ENCODE peak calls at places on chromosomes 3 and 15, in ten cellular contexts. One of them, this sample, is unnamed.

GRCh38 chr3:128313181-128313725 is 153.4 kb downstream of the DNAJB8 start:
- DNase-seq in pancreas: no peak
- DNase-seq in upper lobe of right lung: no peak
- DNase-seq in cardiac fibroblast: no peak
- DNase-seq in stomach: no peak
- DNase-seq in fibroblast of mammary gland: no peak
- DNase-seq in tibial nerve: no peak
- DNase-seq in esophagus squamous epithelium: no peak
- DNase-seq in IMR-90: no peak
- DNase-seq in dorsolateral prefrontal cortex: no peak
- DNase-seq in this sample: no peak

GRCh38 chr3:155169221-155169620 is 89.1 kb downstream of the MME start:
- DNase-seq in esophagus squamous epithelium: no peak
- DNase-seq in upper lobe of right lung: no peak
- DNase-seq in stomach: no peak
- DNase-seq in IMR-90: no peak
- DNase-seq in dorsolateral prefrontal cortex: no peak
- DNase-seq in fibroblast of mammary gland: no peak
- DNase-seq in tibial nerve: no peak
- DNase-seq in cardiac fibroblast: no peak
- DNase-seq in pancreas: no peak
- DNase-seq in this sample: no peak

GRCh38 chr3:34212671-34213070 is 414.2 kb downstream of the PDCD6IP start:
- DNase-seq in upper lobe of right lung: no peak
- DNase-seq in IMR-90: peak
- DNase-seq in dorsolateral prefrontal cortex: no peak
- DNase-seq in esophagus squamous epithelium: no peak
- DNase-seq in pancreas: no peak
- DNase-seq in cardiac fibroblast: peak
- DNase-seq in stomach: peak
- DNase-seq in tibial nerve: peak
- DNase-seq in fibroblast of mammary gland: peak
- DNase-seq in this sample: no peak

GRCh38 chr3:59856921-59857320 is 807.1 kb upstream of the CFAP20DC start:
- DNase-seq in tibial nerve: no peak
- DNase-seq in IMR-90: no peak
- DNase-seq in stomach: no peak
- DNase-seq in upper lobe of right lung: no peak
- DNase-seq in esophagus squamous epithelium: no peak
- DNase-seq in dorsolateral prefrontal cortex: no peak
- DNase-seq in pancreas: no peak
- DNase-seq in fibroblast of mammary gland: no peak
- DNase-seq in cardiac fibroblast: no peak
- DNase-seq in this sample: no peak

GRCh38 chr15:74957301-74958035 is 896 bp upstream of the RPP25 start:
- DNase-seq in cardiac fibroblast: peak
- DNase-seq in fibroblast of mammary gland: peak
- DNase-seq in tibial nerve: no peak
- DNase-seq in pancreas: peak
- DNase-seq in dorsolateral prefrontal cortex: no peak
- DNase-seq in stomach: no peak
- DNase-seq in IMR-90: no peak
- DNase-seq in esophagus squamous epithelium: no peak
- DNase-seq in upper lobe of right lung: peak
- DNase-seq in this sample: no peak

GRCh38 chr3:194065119-194065392 is 70.9 kb upstream of the HES1 start:
- DNase-seq in dorsolateral prefrontal cortex: no peak
- DNase-seq in IMR-90: no peak
- DNase-seq in esophagus squamous epithelium: no peak
- DNase-seq in upper lobe of right lung: no peak
- DNase-seq in stomach: no peak
- DNase-seq in pancreas: no peak
- DNase-seq in fibroblast of mammary gland: no peak
- DNase-seq in tibial nerve: no peak
- DNase-seq in cardiac fibroblast: no peak
- DNase-seq in this sample: no peak

GRCh38 chr15:61036121-61036520 is 193.0 kb downstream of the RORA start:
- DNase-seq in pancreas: no peak
- DNase-seq in stomach: no peak
- DNase-seq in fibroblast of mammary gland: no peak
- DNase-seq in upper lobe of right lung: no peak
- DNase-seq in IMR-90: no peak
- DNase-seq in dorsolateral prefrontal cortex: no peak
- DNase-seq in cardiac fibroblast: no peak
- DNase-seq in esophagus squamous epithelium: no peak
- DNase-seq in tibial nerve: no peak
- DNase-seq in this sample: no peak

GRCh38 chr15:78063966-78064365 is 13.5 kb downstream of the TBC1D2B start:
- DNase-seq in fibroblast of mammary gland: peak
- DNase-seq in pancreas: no peak
- DNase-seq in cardiac fibroblast: peak
- DNase-seq in upper lobe of right lung: no peak
- DNase-seq in stomach: no peak
- DNase-seq in tibial nerve: no peak
- DNase-seq in IMR-90: peak
- DNase-seq in esophagus squamous epithelium: no peak
- DNase-seq in dorsolateral prefrontal cortex: no peak
- DNase-seq in this sample: no peak

GRCh38 chr15:51492528-51492927 is 130.0 kb downstream of the DMXL2 start:
- DNase-seq in esophagus squamous epithelium: no peak
- DNase-seq in upper lobe of right lung: no peak
- DNase-seq in cardiac fibroblast: no peak
- DNase-seq in tibial nerve: no peak
- DNase-seq in dorsolateral prefrontal cortex: no peak
- DNase-seq in IMR-90: no peak
- DNase-seq in fibroblast of mammary gland: no peak
- DNase-seq in stomach: no peak
- DNase-seq in pancreas: no peak
- DNase-seq in this sample: no peak

GRCh38 chr3:196942915-196943277 is 568 bp upstream of the NCBP2 start:
- DNase-seq in tibial nerve: no peak
- DNase-seq in IMR-90: no peak
- DNase-seq in esophagus squamous epithelium: no peak
- DNase-seq in stomach: no peak
- DNase-seq in cardiac fibroblast: peak
- DNase-seq in upper lobe of right lung: peak
- DNase-seq in dorsolateral prefrontal cortex: no peak
- DNase-seq in fibroblast of mammary gland: peak
- DNase-seq in pancreas: no peak
- DNase-seq in this sample: no peak

GRCh38 chr15:64532921-64533320 is 72.5 kb downstream of the ZNF609 start:
- DNase-seq in IMR-90: no peak
- DNase-seq in cardiac fibroblast: no peak
- DNase-seq in stomach: no peak
- DNase-seq in dorsolateral prefrontal cortex: no peak
- DNase-seq in esophagus squamous epithelium: no peak
- DNase-seq in pancreas: no peak
- DNase-seq in fibroblast of mammary gland: peak
- DNase-seq in upper lobe of right lung: peak
- DNase-seq in tibial nerve: no peak
- DNase-seq in this sample: no peak

GRCh38 chr3:33299395-33300081 is 22.3 kb downstream of the FBXL2 start:
- DNase-seq in esophagus squamous epithelium: no peak
- DNase-seq in upper lobe of right lung: no peak
- DNase-seq in dorsolateral prefrontal cortex: no peak
- DNase-seq in stomach: no peak
- DNase-seq in pancreas: no peak
- DNase-seq in fibroblast of mammary gland: peak
- DNase-seq in IMR-90: peak
- DNase-seq in tibial nerve: no peak
- DNase-seq in cardiac fibroblast: peak
- DNase-seq in this sample: no peak

GRCh38 chr3:169052465-169053302 is 610.8 kb downstream of the MECOM start:
- DNase-seq in fibroblast of mammary gland: peak
- DNase-seq in IMR-90: peak
- DNase-seq in cardiac fibroblast: no peak
- DNase-seq in esophagus squamous epithelium: no peak
- DNase-seq in upper lobe of right lung: no peak
- DNase-seq in pancreas: no peak
- DNase-seq in tibial nerve: no peak
- DNase-seq in stomach: no peak
- DNase-seq in dorsolateral prefrontal cortex: no peak
- DNase-seq in this sample: no peak

GRCh38 chr3:138898301-138898700 is 48.6 kb downstream of the FOXL2 start:
- DNase-seq in upper lobe of right lung: no peak
- DNase-seq in cardiac fibroblast: peak
- DNase-seq in dorsolateral prefrontal cortex: no peak
- DNase-seq in esophagus squamous epithelium: no peak
- DNase-seq in IMR-90: peak
- DNase-seq in fibroblast of mammary gland: peak
- DNase-seq in stomach: no peak
- DNase-seq in tibial nerve: no peak
- DNase-seq in pancreas: no peak
- DNase-seq in this sample: no peak

GRCh38 chr15:82823049-82823448 is 13.6 kb downstream of the WHAMM start:
- DNase-seq in IMR-90: no peak
- DNase-seq in stomach: no peak
- DNase-seq in fibroblast of mammary gland: no peak
- DNase-seq in cardiac fibroblast: no peak
- DNase-seq in dorsolateral prefrontal cortex: no peak
- DNase-seq in tibial nerve: no peak
- DNase-seq in pancreas: no peak
- DNase-seq in esophagus squamous epithelium: no peak
- DNase-seq in upper lobe of right lung: no peak
- DNase-seq in this sample: no peak

GRCh38 chr3:112829031-112829430 is 17.6 kb downstream of the CD200R1L start:
- DNase-seq in dorsolateral prefrontal cortex: no peak
- DNase-seq in upper lobe of right lung: no peak
- DNase-seq in IMR-90: no peak
- DNase-seq in stomach: no peak
- DNase-seq in esophagus squamous epithelium: no peak
- DNase-seq in pancreas: no peak
- DNase-seq in cardiac fibroblast: no peak
- DNase-seq in tibial nerve: no peak
- DNase-seq in fibroblast of mammary gland: no peak
- DNase-seq in this sample: no peak

DNA sequence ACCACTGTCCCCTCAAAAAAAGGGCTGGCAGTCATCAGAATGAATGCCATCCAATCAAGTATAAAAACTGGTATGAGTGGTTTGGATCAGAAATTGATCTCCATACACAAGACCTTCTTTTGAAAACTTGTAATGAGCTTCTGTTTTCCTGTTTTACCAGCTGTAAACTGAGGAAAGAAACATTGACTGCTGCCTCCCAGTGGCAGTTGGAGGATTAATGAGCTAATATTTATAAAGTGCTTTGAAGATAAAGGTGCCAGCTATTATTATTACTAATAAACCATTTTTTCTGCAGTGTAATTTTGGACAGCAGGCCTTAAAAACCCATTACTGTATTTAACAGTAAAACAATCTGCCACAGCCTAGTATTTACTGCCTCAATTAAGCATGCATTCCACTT is 11.4 kb downstream of the CHL1 start:
- DNase-seq in stomach: no peak
- DNase-seq in dorsolateral prefrontal cortex: no peak
- DNase-seq in tibial nerve: no peak
- DNase-seq in cardiac fibroblast: peak
- DNase-seq in fibroblast of mammary gland: no peak
- DNase-seq in pancreas: no peak
- DNase-seq in IMR-90: no peak
- DNase-seq in esophagus squamous epithelium: no peak
- DNase-seq in upper lobe of right lung: no peak
- DNase-seq in this sample: no peak
- TF ChIP-seq CTCF in stomach: no peak
- TF ChIP-seq CTCF in dorsolateral prefrontal cortex: no peak
- TF ChIP-seq CTCF in tibial nerve: no peak
- TF ChIP-seq CTCF in cardiac fibroblast: no peak
- TF ChIP-seq CTCF in fibroblast of mammary gland: no peak
- TF ChIP-seq CTCF in pancreas: no peak
- TF ChIP-seq CTCF in IMR-90: no peak
- TF ChIP-seq CTCF in esophagus squamous epithelium: no peak
- TF ChIP-seq CTCF in upper lobe of right lung: no peak
- TF ChIP-seq CTCF in this sample: peak

GRCh38 chr3:105933871-105934270 is 65.1 kb upstream of the CBLB start:
- DNase-seq in stomach: no peak
- DNase-seq in cardiac fibroblast: peak
- DNase-seq in upper lobe of right lung: no peak
- DNase-seq in pancreas: no peak
- DNase-seq in IMR-90: peak
- DNase-seq in fibroblast of mammary gland: peak
- DNase-seq in tibial nerve: no peak
- DNase-seq in esophagus squamous epithelium: no peak
- DNase-seq in dorsolateral prefrontal cortex: no peak
- DNase-seq in this sample: no peak

GRCh38 chr3:105938826-105939225 is 70.0 kb upstream of the CBLB start:
- DNase-seq in upper lobe of right lung: no peak
- DNase-seq in esophagus squamous epithelium: no peak
- DNase-seq in dorsolateral prefrontal cortex: no peak
- DNase-seq in tibial nerve: no peak
- DNase-seq in pancreas: no peak
- DNase-seq in stomach: no peak
- DNase-seq in cardiac fibroblast: no peak
- DNase-seq in IMR-90: no peak
- DNase-seq in fibroblast of mammary gland: no peak
- DNase-seq in this sample: no peak

DNA sequence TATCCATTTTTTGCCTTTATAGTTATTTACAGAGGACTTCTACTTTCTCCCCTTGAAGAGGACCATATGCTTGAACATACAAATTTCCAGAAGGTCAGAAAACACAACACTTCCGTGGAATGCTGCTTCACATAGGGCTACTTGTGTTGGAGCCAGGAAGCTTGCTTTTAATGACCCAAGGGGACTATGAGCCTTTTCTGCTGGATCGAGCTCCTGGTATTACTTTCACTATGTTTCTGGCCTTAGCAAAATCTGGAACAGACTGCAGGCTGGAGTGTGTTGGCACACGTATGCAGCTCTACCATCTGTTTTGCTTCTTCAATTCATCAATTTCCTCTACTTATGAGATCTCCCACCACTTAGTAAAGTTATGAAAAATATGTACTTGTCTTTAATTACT is 69.3 kb upstream of the CBLB start:
- DNase-seq in cardiac fibroblast: peak
- DNase-seq in stomach: no peak
- DNase-seq in esophagus squamous epithelium: no peak
- DNase-seq in IMR-90: peak
- DNase-seq in upper lobe of right lung: no peak
- DNase-seq in fibroblast of mammary gland: peak
- DNase-seq in dorsolateral prefrontal cortex: no peak
- DNase-seq in tibial nerve: no peak
- DNase-seq in pancreas: no peak
- DNase-seq in this sample: no peak
- H3K4me3 ChIP-seq in cardiac fibroblast: no peak
- H3K4me3 ChIP-seq in stomach: no peak
- H3K4me3 ChIP-seq in esophagus squamous epithelium: no peak
- H3K4me3 ChIP-seq in IMR-90: peak
- H3K4me3 ChIP-seq in upper lobe of right lung: no peak
- H3K4me3 ChIP-seq in fibroblast of mammary gland: no peak
- H3K4me3 ChIP-seq in dorsolateral prefrontal cortex: peak
- H3K4me3 ChIP-seq in tibial nerve: no peak
- H3K4me3 ChIP-seq in pancreas: no peak
- H3K4me3 ChIP-seq in this sample: no peak

GRCh38 chr3:58628823-58629562 is 37.6 kb downstream of the FAM3D start:
- DNase-seq in tibial nerve: peak
- DNase-seq in pancreas: no peak
- DNase-seq in fibroblast of mammary gland: peak
- DNase-seq in cardiac fibroblast: peak
- DNase-seq in esophagus squamous epithelium: no peak
- DNase-seq in upper lobe of right lung: no peak
- DNase-seq in dorsolateral prefrontal cortex: no peak
- DNase-seq in IMR-90: peak
- DNase-seq in stomach: no peak
- DNase-seq in this sample: no peak
- TF ChIP-seq CTCF in tibial nerve: no peak
- TF ChIP-seq CTCF in pancreas: no peak
- TF ChIP-seq CTCF in fibroblast of mammary gland: peak
- TF ChIP-seq CTCF in cardiac fibroblast: no peak
- TF ChIP-seq CTCF in esophagus squamous epithelium: no peak
- TF ChIP-seq CTCF in upper lobe of right lung: no peak
- TF ChIP-seq CTCF in dorsolateral prefrontal cortex: no peak
- TF ChIP-seq CTCF in IMR-90: no peak
- TF ChIP-seq CTCF in stomach: no peak
- TF ChIP-seq CTCF in this sample: peak

GRCh38 chr3:50260942-50261441 is 8.0 kb upstream of the SEMA3B start:
- DNase-seq in esophagus squamous epithelium: no peak
- DNase-seq in fibroblast of mammary gland: no peak
- DNase-seq in tibial nerve: no peak
- DNase-seq in upper lobe of right lung: no peak
- DNase-seq in IMR-90: no peak
- DNase-seq in cardiac fibroblast: no peak
- DNase-seq in pancreas: no peak
- DNase-seq in stomach: no peak
- DNase-seq in dorsolateral prefrontal cortex: no peak
- DNase-seq in this sample: no peak
- H3K4me3 ChIP-seq in esophagus squamous epithelium: peak
- H3K4me3 ChIP-seq in fibroblast of mammary gland: no peak
- H3K4me3 ChIP-seq in tibial nerve: peak
- H3K4me3 ChIP-seq in upper lobe of right lung: peak
- H3K4me3 ChIP-seq in IMR-90: no peak
- H3K4me3 ChIP-seq in cardiac fibroblast: no peak
- H3K4me3 ChIP-seq in pancreas: no peak
- H3K4me3 ChIP-seq in stomach: peak
- H3K4me3 ChIP-seq in dorsolateral prefrontal cortex: peak
- H3K4me3 ChIP-seq in this sample: no peak

This sample was measured in GM12864.